ENCODE peak calls at places on chromosome 2, in five cellular contexts. U is heart right ventricle, B is tibial artery, P is GM23248, H is neural progenitor cell. X is an unnamed sample. For H3K27me3, the result is how much of the 10 kb centered on the place peaks cover.

GRCh38 chr2:186036862-186037449 is 298.4 kb downstream of the FSIP2 start:
- DNase-seq in U (no peak), B (no peak), P (no peak), H (no peak), X (no peak)

GRCh38 chr2:69791045-69791444 is 38.4 kb upstream of the GMCL1 start:
- DNase-seq in U (peak), B (no peak), P (peak), H (no peak), X (no peak)

GRCh38 chr2:120219766-120220165 is 3.4 kb downstream of the TMEM185B start:
- DNase-seq in U (no peak), B (no peak), P (no peak), H (no peak), X (no peak)

GRCh38 chr2:23595601-23596251 is 210.7 kb downstream of the KLHL29 start:
- DNase-seq in U (no peak), B (no peak), P (peak), H (peak), X (peak)

GRCh38 chr2:213475433-213475832 is 191.2 kb downstream of the SPAG16 start:
- DNase-seq in U (no peak), B (no peak), P (peak), H (peak), X (no peak)

GRCh38 chr2:233331536-233331935 is 22.8 kb upstream of the DGKD start:
- DNase-seq in U (peak), B (peak), P (no peak), H (no peak), X (no peak)

GRCh38 chr2:113857454-113857853 is 32.4 kb upstream of the ACTR3 start:
- DNase-seq in U (no peak), B (no peak), P (no peak), H (no peak), X (no peak)

GRCh38 chr2:229980440-229981184 is 58.3 kb downstream of the FBXO36 start:
- DNase-seq in U (peak), B (peak), P (peak), H (peak), X (peak)

GRCh38 chr2:139175510-139175909 is 395.3 kb upstream of the NXPH2 start:
- DNase-seq in U (no peak), B (no peak), P (no peak), H (no peak), X (no peak)

GRCh38 chr2:34070196-34070595 is 471.1 kb upstream of the FAM98A start:
- DNase-seq in U (no peak), B (no peak), P (no peak), H (no peak), X (no peak)

GRCh38 chr2:109736177-109736827 is 57.8 kb upstream of the RGPD5 start:
- DNase-seq in U (peak), B (peak), P (peak), H (peak), X (no peak)

GRCh38 chr2:98157557-98157956 is 70.6 kb downstream of the VWA3B start:
- DNase-seq in U (no peak), B (no peak), P (no peak), H (peak), X (no peak)

GRCh38 chr2:136238552-136239346 is 120.8 kb upstream of the CXCR4 start:
- DNase-seq in U (no peak), B (no peak), P (peak), H (peak), X (no peak)

GRCh38 chr2:225025917-225026571 is 16.2 kb downstream of the DOCK10 start:
- DNase-seq in U (no peak), B (no peak), P (peak), H (no peak), X (no peak)

GRCh38 chr2:216888907-216889622 is 29.2 kb upstream of the TNP1 start:
- DNase-seq in U (peak), B (no peak), P (no peak), H (no peak), X (no peak)

GRCh38 chr2:902584-902983 is 48.1 kb upstream of the SNTG2 start:
- DNase-seq in U (no peak), B (no peak), P (no peak), H (no peak), X (no peak)

GRCh38 chr2:150994041-150994440 is 267.6 kb downstream of the RBM43 start:
- DNase-seq in U (no peak), B (no peak), P (peak), H (no peak), X (no peak)

GRCh38 chr2:24247592-24247991 is 72.7 kb downstream of the FAM228A start:
- DNase-seq in U (no peak), B (no peak), P (no peak), H (no peak), X (no peak)

GRCh38 chr2:10331033-10331701 is 28.5 kb downstream of the HPCAL1 start:
- DNase-seq in U (peak), B (peak), P (peak), H (no peak), X (no peak)

GRCh38 chr2:129757366-129757914 is 222.0 kb upstream of the RAB6C start:
- DNase-seq in U (no peak), B (no peak), P (no peak), H (no peak), X (no peak)

GRCh38 chr2:148979919-148980277 is 58.6 kb upstream of the LYPD6B start:
- DNase-seq in U (no peak), B (no peak), P (no peak), H (peak), X (no peak)

GRCh38 chr2:219167997-219168396 is 1.8 kb downstream of the SLC23A3 start:
- DNase-seq in U (no peak), B (no peak), P (no peak), H (no peak), X (no peak)

GRCh38 chr2:20668470-20668869 is 1.5 kb downstream of the GDF7 start:
- DNase-seq in U (no peak), B (no peak), P (no peak), H (no peak), X (no peak)

GRCh38 chr2:237421542-237422047 is 7.6 kb upstream of the COL6A3 start:
- DNase-seq in U (peak), B (peak), P (peak), H (peak), X (peak)
- H3K27ac ChIP-seq in U (peak), B (peak), P (peak), H (no peak), X (no peak)

GRCh38 chr2:70964133-70964532 is 14.3 kb upstream of the ANKRD53 start:
- DNase-seq in U (no peak), B (peak), P (no peak), H (no peak), X (no peak)
- H3K27me3 ChIP-seq in U (under half), B (under half), P (under half), H (half or more), X (under half)

DNA sequence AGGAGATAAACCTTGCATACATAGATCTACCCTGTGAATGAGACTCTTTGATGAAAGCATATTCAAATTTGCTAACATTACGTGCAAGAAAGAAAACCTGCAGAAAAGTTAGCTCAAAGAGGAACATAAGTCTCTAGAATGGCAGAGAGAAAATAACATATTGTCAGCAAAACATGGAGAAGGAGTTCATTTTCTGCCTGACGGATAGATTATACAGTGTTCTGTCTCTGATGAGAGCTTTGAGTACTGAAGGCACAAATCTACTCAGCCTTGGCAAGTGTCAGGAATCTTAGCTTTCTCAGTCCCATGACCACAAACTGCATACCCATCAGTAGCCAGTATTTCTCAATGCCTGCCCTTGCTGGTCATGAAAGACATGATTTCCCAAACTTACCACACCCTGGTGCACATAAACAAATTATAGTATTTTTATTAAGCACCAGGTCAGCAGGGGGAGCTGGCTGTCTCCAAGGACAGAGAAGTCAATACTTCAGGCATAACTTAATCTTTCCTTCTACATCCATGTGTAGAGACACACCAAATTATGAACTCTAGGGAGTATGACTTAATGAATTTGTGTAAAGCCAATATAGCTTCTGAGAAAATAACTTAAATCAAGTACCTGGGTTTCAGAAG is 401.2 kb upstream of the SOX11 start:
- DNase-seq in U (no peak), B (no peak), P (no peak), H (no peak), X (no peak)
- H3K27ac ChIP-seq in U (no peak), B (no peak), P (no peak), H (no peak), X (no peak)

DNA sequence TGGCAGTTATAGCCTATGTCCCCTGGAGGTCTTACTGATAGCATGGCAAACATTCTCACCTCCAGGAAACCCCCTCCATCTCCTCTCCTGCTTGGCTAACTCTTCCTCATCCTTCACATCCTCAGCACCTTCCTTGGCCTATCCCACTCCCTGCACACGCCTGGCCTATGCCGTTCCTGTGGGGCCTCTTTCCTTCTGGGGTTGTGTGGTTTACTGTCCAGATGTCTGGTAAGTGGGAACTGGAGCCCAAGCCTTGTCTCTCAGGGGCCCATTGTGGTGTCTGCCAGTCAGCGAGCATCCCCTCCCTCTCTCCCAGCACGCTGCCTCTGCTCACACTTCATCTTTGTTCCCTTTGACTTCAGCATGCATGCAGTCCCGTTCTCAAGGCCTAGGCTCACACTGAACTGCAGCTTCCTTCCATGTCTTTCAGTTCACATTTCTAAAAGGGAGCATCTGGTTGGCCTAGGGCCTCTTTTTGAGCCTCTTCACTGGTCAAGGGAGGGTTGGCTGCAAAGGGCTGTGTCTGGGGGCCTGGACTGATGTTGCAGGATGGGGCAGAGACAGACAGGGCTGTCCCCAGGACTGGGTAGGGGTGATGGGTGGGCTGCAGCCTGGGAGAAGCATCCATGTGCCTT is 13.1 kb downstream of the SPR start:
- DNase-seq in U (no peak), B (no peak), P (no peak), H (no peak), X (no peak)
- H3K27me3 ChIP-seq in U (under half), B (under half), P (half or more), H (half or more), X (under half)

DNA sequence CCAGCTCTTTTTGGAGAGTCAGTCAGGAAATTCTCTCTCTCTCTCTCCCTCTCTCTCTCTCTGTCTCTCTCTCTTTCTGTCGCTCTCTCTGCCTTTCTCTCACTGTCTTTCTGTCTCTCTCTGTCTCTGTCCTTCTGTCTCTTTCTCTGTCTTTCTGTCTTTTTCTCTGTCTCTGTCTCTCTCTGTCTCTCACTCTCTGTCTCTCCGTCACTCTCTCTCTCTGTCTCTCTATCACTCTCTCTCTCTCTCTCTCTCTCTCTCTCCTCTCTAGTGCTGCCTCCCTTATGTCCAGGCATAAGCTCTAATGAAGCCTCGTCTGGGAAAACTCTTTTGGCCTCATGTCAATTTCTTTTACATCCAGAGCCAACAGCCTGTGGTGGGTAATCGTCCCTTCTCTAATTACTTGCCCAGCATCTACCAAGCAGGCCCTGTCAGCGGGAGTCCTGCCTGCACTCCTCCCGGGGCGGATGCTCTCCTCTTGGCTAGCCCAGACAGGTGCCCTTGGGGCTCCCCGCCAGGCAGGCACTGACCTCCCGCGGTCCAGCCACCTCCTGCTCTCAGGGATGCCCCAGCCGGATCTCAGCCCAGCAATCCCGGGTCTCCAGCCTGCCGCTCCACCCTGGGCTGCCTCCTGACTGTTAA is 74.1 kb downstream of the NCAPH start:
- DNase-seq in U (peak), B (no peak), P (no peak), H (peak), X (no peak)
- H3K27ac ChIP-seq in U (peak), B (no peak), P (no peak), H (no peak), X (peak)